ENCODE peak calls at places on chromosomes 7 and 10, in nine cellular contexts. P, A, B, T, G, L, K, Q and H are unnamed samples.

GRCh38 chr7:113199841-113200240 is 81.5 kb upstream of the SMIM30 start:
- DNase-seq in K (no peak), L (no peak), G (peak; percentile 70), A (no peak), T (no peak), P (no peak), B (no peak), Q (no peak), H (no peak)

GRCh38 chr10:98399784-98400183 is 15.2 kb downstream of the PYROXD2 start:
- DNase-seq in L (no peak), K (no peak), Q (no peak), P (no peak), T (no peak), G (no peak), A (no peak), B (no peak), H (no peak)

GRCh38 chr10:75347211-75347610 is 54.4 kb downstream of the ZNF503 start:
- DNase-seq in B (no peak), Q (no peak), P (no peak), K (no peak), T (no peak), G (no peak), L (no peak), A (no peak), H (no peak)

GRCh38 chr7:41573881-41574280 is 129.0 kb downstream of the INHBA start:
- DNase-seq in P (no peak), K (no peak), A (no peak), T (no peak), L (no peak), B (no peak), G (peak; percentile 6), Q (no peak), H (no peak)

GRCh38 chr10:62332406-62332805 is 41.8 kb upstream of the ZNF365 start:
- DNase-seq in K (no peak), Q (no peak), G (no peak), L (no peak), A (no peak), P (no peak), B (no peak), T (no peak), H (no peak)

GRCh38 chr10:13685885-13686284 is 99.1 kb downstream of the PRPF18 start:
- DNase-seq in B (no peak), Q (no peak), A (no peak), K (no peak), P (no peak), T (no peak), G (no peak), L (peak; percentile 42), H (no peak)

GRCh38 chr7:88040694-88041093 is 106.6 kb downstream of the ADAM22 start:
- DNase-seq in T (no peak), B (peak; percentile 1), K (no peak), P (no peak), G (peak; percentile 14), L (no peak), Q (no peak), A (no peak), H (no peak)

GRCh38 chr7:122528879-122529481 is 169.9 kb downstream of the RNF133 start:
- DNase-seq in B (peak; percentile 12), G (peak; percentile 75), L (no peak), T (no peak), P (no peak), Q (no peak), A (no peak), K (peak; percentile 55), H (no peak)

GRCh38 chr10:29243750-29244149 is 45.1 kb upstream of the LYZL1 start:
- DNase-seq in G (no peak), P (no peak), T (no peak), Q (no peak), A (no peak), L (no peak), B (no peak), K (no peak), H (no peak)

GRCh38 chr7:111138196-111138569 is 47.3 kb downstream of the LRRN3 start:
- DNase-seq in K (peak; percentile 17), T (peak; percentile 60), B (no peak), L (peak; percentile 29), A (no peak), G (peak; percentile 48), P (peak; percentile 66), Q (peak; percentile 37), H (no peak)

GRCh38 chr7:117667456-117667855 is 187.6 kb downstream of the CFTR start:
- DNase-seq in A (no peak), Q (no peak), G (peak; percentile 62), L (no peak), P (no peak), K (no peak), B (no peak), T (no peak), H (no peak)

GRCh38 chr10:102068216-102068615 is 3.1 kb downstream of the HPS6 start:
- DNase-seq in L (peak; percentile 41), B (no peak), T (no peak), Q (peak; percentile 27), A (no peak), K (no peak), G (peak; percentile 37), P (no peak), H (no peak)

GRCh38 chr7:3028071-3028766 is 15.4 kb downstream of the CARD11 start:
- DNase-seq in A (no peak), L (no peak), B (no peak), G (peak; percentile 54), Q (peak; percentile 14), P (no peak), K (no peak), T (no peak), H (peak; percentile 58)

GRCh38 chr7:30526163-30526562 is 21.5 kb upstream of the GGCT start:
- DNase-seq in T (no peak), L (no peak), Q (no peak), G (no peak), B (no peak), A (no peak), P (no peak), K (no peak), H (no peak)

GRCh38 chr10:132536241-132536963 is 1.2 kb upstream of the INPP5A start:
- DNase-seq in B (no peak), G (no peak), Q (peak; percentile 55), A (no peak), T (no peak), L (no peak), K (no peak), P (no peak), H (no peak)

GRCh38 chr10:86342111-86342863 is 24.3 kb downstream of the GRID1 start:
- DNase-seq in Q (no peak), T (no peak), K (no peak), A (no peak), L (no peak), P (no peak), G (no peak), B (no peak), H (no peak)

GRCh38 chr10:117541909-117542705 is 439 bp upstream of the EMX2 start:
- DNase-seq in A (no peak), Q (no peak), T (no peak), B (peak; percentile 99), L (no peak), G (peak; percentile 90), P (no peak), K (peak; percentile 61), H (peak; percentile 71)

GRCh38 chr10:71285180-71285545 is 33.9 kb upstream of the SLC29A3 start:
- DNase-seq in L (no peak), B (no peak), K (no peak), T (no peak), A (peak; percentile 24), Q (peak; percentile 39), P (no peak), G (peak; percentile 59), H (no peak)

GRCh38 chr10:103154464-103155299 is 38.4 kb downstream of the NT5C2 start:
- DNase-seq in L (no peak), K (no peak), A (no peak), T (no peak), P (no peak), Q (no peak), B (no peak), G (peak; percentile 48), H (no peak)

GRCh38 chr7:138459300-138460175 is 521 bp upstream of the TRIM24 start:
- DNase-seq in T (peak; percentile 99), L (no peak), P (peak; percentile 92), G (peak; percentile 99), K (peak; percentile 99), B (no peak), A (no peak), Q (peak; percentile 98), H (peak; percentile 98)

GRCh38 chr10:73915206-73915851 is 4.4 kb downstream of the PLAU start:
- DNase-seq in L (no peak), A (no peak), B (no peak), K (no peak), P (no peak), G (no peak), T (no peak), Q (no peak), H (no peak)

GRCh38 chr10:6844251-6844650 is 264.2 kb upstream of the PRKCQ start:
- DNase-seq in P (no peak), K (no peak), T (no peak), L (no peak), B (no peak), A (no peak), G (no peak), Q (no peak), H (no peak)

GRCh38 chr7:108093903-108094302 is 36.3 kb downstream of the LAMB4 start:
- DNase-seq in P (no peak), B (no peak), G (peak; percentile 63), A (no peak), L (no peak), K (no peak), Q (no peak), T (no peak), H (no peak)